ENCODE peak calls at places on chromosomes 6 and 20, in nine cellular contexts. X is right atrium auricular region; I is endothelial cell of umbilical vein; F is effector memory CD4-positive, alpha-beta T cell; Z is GM23338; V is neuronal stem cell; C is left lung; N is upper lobe of left lung; S is GM23248. R is an unnamed sample.

GRCh38 chr20:23029324-23029723 is 5.8 kb upstream of the SSTR4 start:
- DNase-seq in V (no peak), X (no peak), C (no peak), I (no peak), F (no peak), N (no peak), Z (no peak), S (no peak), R (no peak)

GRCh38 chr6:149840345-149841075 is 23.6 kb downstream of the LRP11 start:
- DNase-seq in F (no peak), N (no peak), I (peak; percentile 66), S (peak; percentile 94), Z (peak; percentile 86), V (no peak), C (no peak), X (peak; percentile 93), R (peak; percentile 72)

GRCh38 chr6:29834564-29835436 is 7.2 kb downstream of the HLA-G start:
- DNase-seq in I (peak; percentile 8), N (peak; percentile 73), X (no peak), C (peak; percentile 81), F (peak; percentile 42), V (peak; percentile 33), S (peak; percentile 51), Z (peak; percentile 83), R (peak; percentile 40)

GRCh38 chr20:5524886-5525285 is 208.1 kb upstream of the PROKR2 start:
- DNase-seq in S (no peak), X (no peak), N (no peak), V (no peak), I (no peak), C (no peak), F (no peak), Z (no peak), R (no peak)

GRCh38 chr6:47698342-47698787 is at the start of gene ADGRF4:
- DNase-seq in S (peak; percentile 59), Z (peak; percentile 17), V (no peak), F (no peak), X (no peak), I (no peak), C (no peak), N (no peak), R (no peak)

GRCh38 chr6:111854683-111855082 is 18.6 kb downstream of the FYN start:
- DNase-seq in Z (no peak), I (no peak), C (no peak), N (no peak), F (no peak), X (no peak), V (no peak), S (peak; percentile 28), R (no peak)

GRCh38 chr6:129717287-129717686 is 7.3 kb upstream of the ARHGAP18 start:
- DNase-seq in I (no peak), X (no peak), N (no peak), F (no peak), V (no peak), S (peak; percentile 85), Z (no peak), C (no peak), R (no peak)

GRCh38 chr6:35474978-35475570 is 6.9 kb downstream of the RPL10A start:
- DNase-seq in I (no peak), N (no peak), C (no peak), F (no peak), X (no peak), V (no peak), S (no peak), Z (no peak), R (no peak)

GRCh38 chr6:2476376-2476775 is 231.0 kb upstream of the GMDS start:
- DNase-seq in Z (no peak), X (no peak), N (no peak), S (peak; percentile 66), C (no peak), I (no peak), F (no peak), V (no peak), R (no peak)

GRCh38 chr6:135937126-135937525 is 85.6 kb downstream of the PDE7B start:
- DNase-seq in V (no peak), C (no peak), I (no peak), Z (no peak), F (no peak), N (no peak), X (no peak), S (no peak), R (no peak)

GRCh38 chr20:33684533-33685327 is 1.5 kb downstream of the E2F1 start:
- DNase-seq in C (no peak), X (no peak), V (no peak), N (no peak), F (no peak), S (no peak), Z (peak; percentile 65), I (peak; percentile 49), R (peak; percentile 74)

GRCh38 chr6:26445934-26446667 is 5.8 kb downstream of the BTN3A3 start:
- DNase-seq in X (no peak), Z (no peak), V (no peak), S (no peak), F (peak; percentile 25), I (no peak), C (no peak), N (no peak), R (no peak)

DNA sequence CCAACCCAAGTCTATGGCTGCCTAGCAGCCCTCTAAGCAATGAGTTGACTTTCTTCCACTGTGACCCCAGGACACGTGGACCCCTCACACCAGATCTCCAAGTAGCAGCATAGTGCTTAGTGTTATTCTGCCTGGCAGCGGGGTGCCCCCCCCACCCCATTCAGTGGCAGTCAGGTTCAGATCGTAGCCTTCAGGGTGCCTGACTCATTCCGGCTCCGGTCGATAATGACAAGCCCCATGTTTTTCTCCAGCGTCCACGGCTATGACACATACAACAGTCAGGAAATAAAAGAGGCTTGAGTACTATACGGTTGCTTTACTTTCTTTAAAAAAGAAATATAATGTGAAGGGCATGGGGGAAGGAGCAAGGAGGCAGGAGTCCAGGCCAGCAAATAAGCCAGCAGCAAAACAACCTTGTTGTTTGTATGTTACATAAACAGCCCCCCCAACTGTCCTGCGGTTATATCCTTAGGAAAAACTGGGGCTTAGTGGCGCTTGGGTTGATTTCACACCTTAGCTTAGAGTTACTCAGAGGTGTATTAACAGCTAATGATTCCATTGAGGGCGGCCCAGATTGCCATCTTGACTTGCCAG is 23.1 kb downstream of the GNAS start:
- DNase-seq in X (no peak), I (peak; percentile 55), C (no peak), Z (no peak), F (no peak), N (no peak), V (no peak), S (peak; percentile 59), R (no peak)
- H3K4me1 ChIP-seq in X (no peaks in the 10 kb centered on the region), I (peaks cover 19% of the 10 kb centered on the region), C (no peaks in the 10 kb centered on the region), Z (peaks cover 57% of the 10 kb centered on the region), F (peaks cover 8% of the 10 kb centered on the region), N (no peaks in the 10 kb centered on the region), V (peaks cover 38% of the 10 kb centered on the region), S (no peaks in the 10 kb centered on the region), R (peaks cover 17% of the 10 kb centered on the region)

DNA sequence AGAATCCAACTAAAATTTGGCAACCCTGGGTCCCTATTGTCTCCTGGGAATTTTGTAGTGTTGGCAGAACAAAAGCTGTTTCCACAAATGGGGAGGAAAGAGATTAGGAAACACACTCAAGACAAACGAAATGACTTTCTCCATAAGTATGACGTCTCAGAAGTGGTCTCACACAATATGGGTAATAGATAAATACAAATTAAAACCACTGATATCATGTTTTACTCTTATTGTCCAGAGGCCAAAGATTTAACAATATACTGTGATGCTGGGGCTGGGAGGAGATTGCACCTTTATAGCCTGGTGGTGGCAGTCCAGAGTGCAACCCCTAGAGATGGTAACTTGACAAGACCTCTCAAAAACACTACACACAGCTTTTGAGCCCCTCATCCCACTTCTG is 18.6 kb downstream of the FKBP1A start:
- DNase-seq in I (peak; percentile 69), F (no peak), C (no peak), S (no peak), Z (no peak), X (no peak), N (no peak), V (no peak), R (no peak)
- H3K27ac ChIP-seq in I (peak overlapping the region; percentile 83), F (no peak overlapping the region), C (no peak overlapping the region), S (no peak overlapping the region), Z (no peak overlapping the region), X (peak overlapping the region; percentile 39), N (peak overlapping the region; percentile 60), V (no peak overlapping the region), R (no peak overlapping the region)

DNA sequence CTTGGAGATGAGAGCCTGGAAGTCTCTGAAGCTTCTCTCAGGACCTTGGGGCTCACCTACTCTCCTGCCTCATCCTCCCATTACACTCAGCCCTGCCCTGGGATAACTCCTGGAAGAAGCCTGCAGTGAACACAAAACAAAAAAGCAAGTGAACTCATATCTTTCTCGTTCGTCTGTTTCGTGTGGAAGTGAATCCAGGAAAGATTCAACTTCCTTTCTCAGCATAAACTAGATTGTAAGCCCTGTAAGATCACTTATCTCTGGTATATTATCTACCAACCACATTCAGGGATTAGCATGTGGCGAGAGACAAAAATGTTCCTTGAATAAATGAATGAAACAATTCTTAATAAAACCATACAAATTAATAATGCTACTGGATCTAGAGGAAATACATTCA is 36.5 kb upstream of the FAM83C start:
- DNase-seq in V (no peak), S (no peak), I (no peak), N (no peak), X (no peak), F (no peak), Z (no peak), C (no peak), R (no peak)
- H3K4me1 ChIP-seq in V (peaks cover 13% of the 10 kb centered on the region), S (peaks cover 9% of the 10 kb centered on the region), I (peaks cover 38% of the 10 kb centered on the region), N (no peaks in the 10 kb centered on the region), X (peaks cover 16% of the 10 kb centered on the region), F (no peaks in the 10 kb centered on the region), Z (no peaks in the 10 kb centered on the region), C (peaks cover 6% of the 10 kb centered on the region), R (no peaks in the 10 kb centered on the region)

GRCh38 chr6:170063851-170064617 is 226.8 kb downstream of the DLL1 start:
- DNase-seq in S (no peak), V (no peak), Z (no peak), F (no peak), C (peak; percentile 43), I (no peak), X (peak; percentile 47), N (no peak), R (no peak)

GRCh38 chr6:170062209-170062903 is 228.5 kb downstream of the DLL1 start:
- DNase-seq in S (no peak), I (no peak), F (no peak), C (peak; percentile 64), V (no peak), X (peak; percentile 54), Z (no peak), N (peak; percentile 71), R (no peak)

GRCh38 chr6:170066679-170067078 is 224.2 kb downstream of the DLL1 start:
- DNase-seq in C (no peak), F (no peak), V (no peak), S (no peak), N (no peak), I (no peak), Z (no peak), X (no peak), R (no peak)

GRCh38 chr6:170062904-170063220 is 228.0 kb downstream of the DLL1 start:
- DNase-seq in Z (no peak), N (no peak), C (no peak), V (no peak), S (no peak), X (peak; percentile 43), I (no peak), F (no peak), R (no peak)

DNA sequence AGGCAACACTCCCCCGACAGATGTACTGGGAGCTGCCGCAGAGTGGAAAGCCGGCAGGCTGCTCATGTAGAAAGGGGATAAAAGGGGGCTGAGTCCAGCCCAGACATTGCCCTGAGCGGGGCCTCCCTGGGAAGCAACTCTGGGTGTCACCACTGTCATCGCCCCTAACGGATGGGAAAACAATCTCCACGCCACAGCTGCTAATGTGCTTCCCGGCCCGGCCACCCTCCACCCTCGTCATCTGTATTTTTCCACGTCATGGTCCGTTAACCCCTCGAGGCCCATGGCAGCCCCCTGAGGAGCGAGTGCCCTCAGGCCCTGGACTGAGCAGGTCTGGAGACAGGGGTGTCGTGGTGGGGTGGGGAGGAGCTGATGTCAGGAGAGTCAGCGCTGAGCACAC is 227.4 kb downstream of the DLL1 start:
- DNase-seq in Z (no peak), C (peak; percentile 59), V (no peak), I (no peak), S (no peak), N (peak; percentile 46), F (no peak), X (peak; percentile 49), R (no peak)
- H3K27ac ChIP-seq in Z (no peak overlapping the region), C (no peak overlapping the region), V (no peak overlapping the region), I (no peak overlapping the region), S (no peak overlapping the region), N (no peak overlapping the region), F (no peak overlapping the region), X (no peak overlapping the region), R (no peak overlapping the region)